ENCODE peak calls at places on chromosomes 5 and 9, in five cellular contexts. Z is C1 segment of cervical spinal cord, C is NAMALWA, O is B cell, S is EH. Q is an unnamed sample.

GRCh38 chr5:10866913-10867312 is 105.9 kb upstream of the DAP start:
- DNase-seq in Z (no peak), C (no peak), O (no peak), S (no peak), Q (no peak)

GRCh38 chr9:136808075-136808780 is 480 bp downstream of the RABL6 start:
- DNase-seq in Z (no peak), C (peak), O (peak), S (peak), Q (no peak)

GRCh38 chr9:114910541-114910940 is 19.9 kb downstream of the TNFSF8 start:
- DNase-seq in Z (no peak), C (peak), O (no peak), S (peak), Q (no peak)

GRCh38 chr9:135198889-135199288 is 111.4 kb downstream of the OLFM1 start:
- DNase-seq in Z (no peak), C (no peak), O (no peak), S (no peak), Q (no peak)

GRCh38 chr9:92342825-92343488 is 17.2 kb downstream of the CENPP start:
- DNase-seq in Z (no peak), C (no peak), O (no peak), S (peak), Q (no peak)

GRCh38 chr5:29197636-29198035 is 1995.8 kb upstream of the CDH6 start:
- DNase-seq in Z (no peak), C (no peak), O (no peak), S (no peak), Q (no peak)

GRCh38 chr5:55176176-55176818 is 3.3 kb upstream of the CDC20B start:
- DNase-seq in Z (no peak), C (peak), O (peak), S (peak), Q (no peak)

GRCh38 chr5:86894006-86894560 is 276.3 kb downstream of the COX7C start:
- DNase-seq in Z (no peak), C (no peak), O (no peak), S (peak), Q (no peak)

GRCh38 chr5:140855772-140856674 is at the start of gene PCDHA10:
- DNase-seq in Z (no peak), C (peak), O (no peak), S (no peak), Q (no peak)

GRCh38 chr9:91954841-91955471 is 4.9 kb upstream of the ROR2 start:
- DNase-seq in Z (no peak), C (peak), O (no peak), S (peak), Q (peak)

GRCh38 chr9:3244963-3245653 is 280.7 kb downstream of the RFX3 start:
- DNase-seq in Z (no peak), C (no peak), O (no peak), S (no peak), Q (no peak)

GRCh38 chr5:180026320-180026719 is 45.2 kb downstream of the RNF130 start:
- DNase-seq in Z (no peak), C (no peak), O (no peak), S (peak), Q (peak)